ENCODE peak calls at places on chromosomes 1 and 21, in ten cellular contexts. G is naive B cell; E is mucosa of gallbladder; H is stimulated activated CD4-positive, alpha-beta T cell treated with anti-CD3 and anti-CD28 coated beads, Interleukin-4, amount 100 ng/mL, for 48 hours; P is HEK293T; N is AG20443; Y is stromal cell of bone marrow; R is A549; A is mammary epithelial cell; D is CD8-positive, alpha-beta T cell. K is an unnamed sample.

GRCh38 chr1:41648230-41648629 is 163.7 kb upstream of the EDN2 start:
- DNase-seq in N (no peak), R (no peak), G (no peak), H (no peak), Y (no peak), D (no peak), E (no peak), P (no peak), A (no peak), K (no peak)

GRCh38 chr1:153364181-153364580 is 6.5 kb downstream of the S100A9 start:
- DNase-seq in R (no peak), G (no peak), E (no peak), N (no peak), Y (no peak), A (peak; percentile 50), H (no peak), P (no peak), D (no peak), K (no peak)

GRCh38 chr1:2376931-2377672 is 14.3 kb downstream of the MORN1 start:
- DNase-seq in H (no peak), R (no peak), D (no peak), E (no peak), N (no peak), Y (no peak), G (no peak), A (no peak), P (no peak), K (no peak)

GRCh38 chr1:21818661-21819060 is 6.6 kb downstream of the LDLRAD2 start:
- DNase-seq in D (peak; percentile 16), E (no peak), G (no peak), A (no peak), R (peak; percentile 66), P (peak; percentile 97), Y (no peak), H (peak; percentile 34), N (peak; percentile 94), K (peak; percentile 75)

GRCh38 chr21:20802631-20803260 is 195.5 kb upstream of the NCAM2 start:
- DNase-seq in N (no peak), E (no peak), P (no peak), D (no peak), Y (no peak), R (no peak), G (no peak), H (no peak), A (no peak), K (no peak)

GRCh38 chr21:45300786-45301520 is 13.3 kb upstream of the POFUT2 start:
- DNase-seq in D (no peak), G (no peak), Y (no peak), E (no peak), A (no peak), R (no peak), P (no peak), N (no peak), H (no peak), K (no peak)

GRCh38 chr21:42161957-42162681 is 56.8 kb upstream of the ABCG1 start:
- DNase-seq in H (no peak), D (peak; percentile 37), R (no peak), E (no peak), Y (no peak), A (no peak), N (no peak), G (no peak), P (no peak), K (no peak)

GRCh38 chr1:64199154-64199553 is 4.3 kb upstream of the UBE2U start:
- DNase-seq in P (no peak), A (peak; percentile 27), N (no peak), H (no peak), E (no peak), R (peak; percentile 4), D (no peak), G (no peak), Y (peak; percentile 43), K (no peak)

GRCh38 chr1:203519053-203519770 is 25.3 kb downstream of the OPTC start:
- DNase-seq in G (no peak), D (no peak), R (no peak), P (no peak), Y (no peak), N (no peak), H (no peak), A (peak; percentile 45), E (peak; percentile 87), K (no peak)

GRCh38 chr1:175591083-175591743 is 152.2 kb downstream of the TNR start:
- DNase-seq in E (no peak), G (no peak), N (no peak), A (no peak), Y (no peak), R (no peak), P (no peak), D (no peak), H (no peak), K (no peak)

GRCh38 chr1:19799877-19800804 is at the start of gene TMCO4:
- DNase-seq in E (peak; percentile 34), P (peak; percentile 40), D (peak; percentile 51), N (peak; percentile 71), A (peak; percentile 50), R (peak; percentile 32), H (peak; percentile 40), Y (peak; percentile 38), G (peak; percentile 31), K (peak; percentile 70)

GRCh38 chr1:166908942-166909341 is 32.9 kb upstream of the TADA1 start:
- DNase-seq in E (no peak), N (no peak), H (no peak), Y (no peak), A (peak; percentile 64), P (no peak), D (no peak), R (no peak), G (no peak), K (no peak)

GRCh38 chr1:111879086-111879485 is 110.4 kb downstream of the KCND3 start:
- DNase-seq in G (no peak), P (no peak), N (no peak), H (no peak), A (peak; percentile 28), Y (peak; percentile 5), E (no peak), R (no peak), D (no peak), K (no peak)